ENCODE peak calls at places on chromosomes 7 and 10, in four cellular contexts. P is nucleus accumbens; S is activated CD8-positive, alpha-beta memory T cell treated with anti-CD3 and anti-CD28 coated beads, Interleukin-2, amount 50 U/mL, for 4 hours; O is activated naive CD4-positive, alpha-beta T cell treated with anti-CD3 and anti-CD28 coated beads, Interleukin-2, amount 10 ng/mL, durations not matched to agents 7 days and 5 days. L is an unnamed sample.

GRCh38 chr7:46532571-46532970 is 611.5 kb upstream of the IGFBP3 start:
- DNase-seq in P (no peak), S (no peak), O (no peak), L (no peak)

GRCh38 chr10:20598590-20598989 is 298.5 kb downstream of the NEBL start:
- DNase-seq in P (no peak), S (no peak), O (no peak), L (peak)

GRCh38 chr7:47314248-47314647 is 267.7 kb downstream of the TNS3 start:
- DNase-seq in P (no peak), S (no peak), O (no peak), L (no peak)

GRCh38 chr10:24947304-24948097 is 4.9 kb downstream of the PRTFDC1 start:
- DNase-seq in P (no peak), S (no peak), O (no peak), L (no peak)

GRCh38 chr7:134777470-134777869 is 2.0 kb upstream of the CALD1 start:
- DNase-seq in P (no peak), S (no peak), O (no peak), L (no peak)

GRCh38 chr10:114767101-114767588 is 54.4 kb upstream of the FHIP2A start:
- DNase-seq in P (no peak), S (no peak), O (no peak), L (peak)

GRCh38 chr10:110746254-110746826 is 102.2 kb downstream of the RBM20 start:
- DNase-seq in P (peak), S (peak), O (peak), L (peak)

GRCh38 chr10:126247454-126247975 is 140.8 kb downstream of the ADAM12 start:
- DNase-seq in P (no peak), S (no peak), O (no peak), L (peak)

GRCh38 chr7:44396931-44397525 is 71.6 kb upstream of the CAMK2B start:
- DNase-seq in P (no peak), S (no peak), O (no peak), L (no peak)

GRCh38 chr7:87920578-87920977 is 13.5 kb upstream of the ADAM22 start:
- DNase-seq in P (no peak), S (no peak), O (no peak), L (no peak)

GRCh38 chr7:132178393-132178765 is 397.9 kb downstream of the PLXNA4 start:
- DNase-seq in P (no peak), S (no peak), O (no peak), L (no peak)

GRCh38 chr10:62464308-62464707 is 90.1 kb downstream of the ZNF365 start:
- DNase-seq in P (no peak), S (no peak), O (no peak), L (no peak)

GRCh38 chr10:114458955-114459354 is 54.7 kb upstream of the AFAP1L2 start:
- DNase-seq in P (no peak), S (no peak), O (peak), L (peak)

GRCh38 chr10:17867056-17867455 is 57.9 kb downstream of the MRC1 start:
- DNase-seq in P (no peak), S (no peak), O (no peak), L (no peak)

GRCh38 chr7:69534461-69535041 is 63.7 kb upstream of the AUTS2 start:
- DNase-seq in P (no peak), S (no peak), O (no peak), L (no peak)

GRCh38 chr7:74454059-74454947 is 597 bp downstream of the GTF2IRD1 start:
- DNase-seq in P (peak), S (no peak), O (peak), L (no peak)

GRCh38 chr7:125670926-125671572 is 741.4 kb upstream of the POT1 start:
- DNase-seq in P (no peak), S (no peak), O (no peak), L (peak)

GRCh38 chr7:116363637-116364432 is 135.7 kb upstream of the CAV2 start:
- DNase-seq in P (no peak), S (no peak), O (no peak), L (no peak)

GRCh38 chr10:124683816-124684215 is 60.4 kb downstream of the FAM53B start:
- DNase-seq in P (no peak), S (no peak), O (no peak), L (no peak)

GRCh38 chr10:74589226-74589673 is 237.2 kb upstream of the KAT6B start:
- DNase-seq in P (peak), S (peak), O (peak), L (no peak)

L was measured in RCC 7860.